ENCODE peak calls at places on chromosomes 13 and 19, in six cellular contexts. C, T, V, Z, S and G are unnamed samples. For H3K4me1 and H3K36me3, the result is how much of the 10 kb centered on the place peaks cover.

GRCh38 chr19:30391554-30392551 is 19.7 kb downstream of the ZNF536 start:
- DNase-seq in C (no peak), T (no peak), V (no peak), Z (no peak), S (no peak), G (no peak)

GRCh38 chr19:51702754-51703654 is 9.9 kb downstream of the SPACA6 start:
- DNase-seq in C (peak), T (no peak), V (peak), Z (peak), S (peak), G (peak)

GRCh38 chr13:108496364-108497215 is 132.8 kb upstream of the MYO16 start:
- DNase-seq in C (no peak), T (no peak), V (no peak), Z (no peak), S (no peak), G (no peak)

GRCh38 chr19:2315818-2316353 is 7.9 kb upstream of the LINGO3 start:
- DNase-seq in C (peak), T (peak), V (peak), Z (peak), S (peak), G (no peak)

GRCh38 chr13:37403776-37404497 is 194.6 kb downstream of the POSTN start:
- DNase-seq in C (no peak), T (no peak), V (no peak), Z (no peak), S (no peak), G (no peak)

GRCh38 chr13:96033220-96034015 is 19.8 kb downstream of the UGGT2 start:
- DNase-seq in C (no peak), T (no peak), V (no peak), Z (no peak), S (no peak), G (no peak)

GRCh38 chr19:5232798-5233505 is 107.7 kb downstream of the PTPRS start:
- DNase-seq in C (no peak), T (no peak), V (no peak), Z (no peak), S (no peak), G (no peak)

GRCh38 chr13:61339054-61339621 is 76.5 kb downstream of the PCDH20 start:
- DNase-seq in C (no peak), T (no peak), V (no peak), Z (no peak), S (no peak), G (no peak)

GRCh38 chr13:24213932-24214331 is 53.4 kb downstream of the SPATA13 start:
- DNase-seq in C (no peak), T (no peak), V (no peak), Z (no peak), S (peak), G (no peak)

GRCh38 chr19:39413269-39413902 is 917 bp downstream of the PLEKHG2 start:
- DNase-seq in C (no peak), T (peak), V (peak), Z (no peak), S (no peak), G (no peak)

GRCh38 chr19:39946532-39946931 is 12.1 kb upstream of the FCGBP start:
- DNase-seq in C (no peak), T (no peak), V (no peak), Z (no peak), S (no peak), G (no peak)

GRCh38 chr19:29324717-29325116 is 111.8 kb upstream of the UQCRFS1 start:
- DNase-seq in C (no peak), T (no peak), V (no peak), Z (no peak), S (peak), G (no peak)

GRCh38 chr19:10936661-10937084 is 8.1 kb downstream of the TIMM29 start:
- DNase-seq in C (peak), T (peak), V (no peak), Z (peak), S (no peak), G (peak)

GRCh38 chr13:38883783-38884182 is 106.8 kb downstream of the STOML3 start:
- DNase-seq in C (no peak), T (no peak), V (no peak), Z (no peak), S (no peak), G (no peak)

GRCh38 chr13:80979035-80979641 is 638.2 kb upstream of the SPRY2 start:
- DNase-seq in C (peak), T (peak), V (peak), Z (peak), S (peak), G (no peak)

GRCh38 chr19:292281-292884 is 1.2 kb upstream of the PLPP2 start:
- DNase-seq in C (no peak), T (no peak), V (no peak), Z (no peak), S (no peak), G (no peak)

GRCh38 chr19:40596608-40597328 is 4.4 kb upstream of the LTBP4 start:
- DNase-seq in C (no peak), T (no peak), V (peak), Z (peak), S (peak), G (no peak)

GRCh38 chr13:43301341-43301969 is 278.1 kb downstream of the DNAJC15 start:
- DNase-seq in C (no peak), T (no peak), V (no peak), Z (no peak), S (no peak), G (no peak)

GRCh38 chr19:46766569-46767317 is 20.5 kb upstream of the STRN4 start:
- DNase-seq in C (no peak), T (peak), V (peak), Z (no peak), S (no peak), G (peak)

GRCh38 chr19:56099638-56100539 is 21.2 kb downstream of the ZNF787 start:
- DNase-seq in C (no peak), T (no peak), V (no peak), Z (no peak), S (no peak), G (no peak)

GRCh38 chr13:26585136-26585535 is 27.7 kb downstream of the WASF3 start:
- DNase-seq in C (no peak), T (no peak), V (no peak), Z (no peak), S (no peak), G (no peak)

GRCh38 chr19:39926170-39926755 is 8.2 kb downstream of the FCGBP start:
- DNase-seq in C (no peak), T (no peak), V (no peak), Z (no peak), S (no peak), G (no peak)

GRCh38 chr19:13975870-13976269 is 23.6 kb downstream of the DCAF15 start:
- DNase-seq in C (no peak), T (no peak), V (no peak), Z (no peak), S (no peak), G (no peak)

GRCh38 chr13:98265669-98266551 is 88.8 kb upstream of the RNF113B start:
- DNase-seq in C (peak), T (no peak), V (no peak), Z (peak), S (no peak), G (no peak)

GRCh38 chr13:25678398-25678797 is 306.6 kb downstream of the ATP8A2 start:
- DNase-seq in C (no peak), T (no peak), V (no peak), Z (no peak), S (no peak), G (no peak)

GRCh38 chr19:2327773-2328400 is 499 bp downstream of the LSM7 start:
- DNase-seq in C (peak), T (peak), V (no peak), Z (no peak), S (peak), G (peak)

GRCh38 chr19:17441241-17442135 is 7.0 kb downstream of the TMEM221 start:
- DNase-seq in C (no peak), T (peak), V (no peak), Z (no peak), S (no peak), G (no peak)

GRCh38 chr13:26679411-26679810 is 81.2 kb downstream of the GPR12 start:
- DNase-seq in C (no peak), T (no peak), V (no peak), Z (no peak), S (no peak), G (no peak)

GRCh38 chr19:1775951-1776605 is 22.8 kb downstream of the ONECUT3 start:
- DNase-seq in C (no peak), T (no peak), V (no peak), Z (no peak), S (no peak), G (no peak)

GRCh38 chr13:79141082-79141481 is 265.0 kb downstream of the RBM26 start:
- DNase-seq in C (no peak), T (no peak), V (no peak), Z (no peak), S (no peak), G (no peak)

GRCh38 chr19:56350416-56351045 is 35.9 kb upstream of the ZSCAN5A start:
- DNase-seq in C (peak), T (peak), V (no peak), Z (peak), S (no peak), G (peak)

GRCh38 chr13:53015044-53015443 is 13.6 kb upstream of the OLFM4 start:
- DNase-seq in C (no peak), T (no peak), V (no peak), Z (peak), S (no peak), G (no peak)

GRCh38 chr19:7912697-7913564 is 1.7 kb upstream of the TGFBR3L start:
- DNase-seq in C (no peak), T (no peak), V (peak), Z (no peak), S (no peak), G (no peak)
- H3K4me1 ChIP-seq in C (under half), T (under half), V (under half), Z (under half), S (under half), G (under half)

DNA sequence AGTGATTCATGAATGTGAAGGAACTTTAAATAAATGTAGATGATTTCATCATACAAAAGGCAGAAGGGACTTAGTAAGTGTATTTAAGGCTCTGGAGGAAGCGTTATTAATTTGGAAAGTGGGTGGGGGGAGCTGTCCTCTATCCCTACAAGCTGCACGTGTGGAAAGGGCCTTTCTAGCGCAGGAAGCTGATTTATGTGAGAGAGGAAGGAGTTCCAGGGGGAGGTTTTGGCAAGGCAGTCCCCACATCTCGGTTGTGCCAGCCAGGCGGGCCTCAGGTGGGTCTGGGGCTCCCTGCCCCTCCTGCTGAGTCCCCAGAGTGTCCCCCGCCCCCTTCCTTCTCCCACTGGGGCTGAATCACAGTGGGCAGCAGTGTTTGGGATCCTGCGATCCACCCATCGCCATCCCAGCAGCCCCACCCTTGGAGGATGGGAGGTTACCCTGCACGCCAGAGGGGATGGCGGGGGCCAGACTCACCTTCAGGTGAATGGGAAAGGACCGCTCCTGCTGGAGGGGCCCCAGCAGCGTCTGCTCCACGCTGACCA is 709 bp downstream of the DLEU7 start:
- DNase-seq in C (no peak), T (no peak), V (no peak), Z (no peak), S (no peak), G (no peak)
- H3K4me3 ChIP-seq in C (peak), T (no peak), V (peak), Z (no peak), S (no peak), G (no peak)

GRCh38 chr19:44661205-44661604 is 10.1 kb upstream of the CEACAM19 start:
- DNase-seq in C (no peak), T (no peak), V (peak), Z (no peak), S (no peak), G (peak)
- H3K36me3 ChIP-seq in C (under half), T (under half), V (half or more), Z (under half), S (under half), G (under half)

DNA sequence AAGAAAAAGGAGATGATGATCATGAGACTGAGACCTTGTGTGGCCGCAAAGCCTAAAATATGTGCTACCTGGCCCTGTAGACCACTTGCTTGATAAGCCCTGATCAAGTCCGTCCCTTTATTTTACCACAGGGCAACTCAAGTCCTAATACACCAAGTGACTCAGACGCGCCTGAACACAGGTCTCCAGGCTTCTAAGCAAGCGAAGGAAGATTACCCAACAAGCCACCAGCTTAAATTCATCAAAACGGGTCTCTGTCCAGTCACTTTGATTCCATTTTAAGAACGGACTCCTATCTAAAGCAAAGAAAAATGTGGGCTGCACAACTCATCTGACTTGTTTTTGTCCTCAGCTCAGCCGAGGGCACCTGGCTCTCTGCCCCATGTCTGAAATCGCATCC is 26.8 kb downstream of the SLC7A1 start:
- DNase-seq in C (no peak), T (no peak), V (no peak), Z (no peak), S (no peak), G (no peak)
- H3K4me1 ChIP-seq in C (under half), T (under half), V (under half), Z (under half), S (under half), G (under half)

DNA sequence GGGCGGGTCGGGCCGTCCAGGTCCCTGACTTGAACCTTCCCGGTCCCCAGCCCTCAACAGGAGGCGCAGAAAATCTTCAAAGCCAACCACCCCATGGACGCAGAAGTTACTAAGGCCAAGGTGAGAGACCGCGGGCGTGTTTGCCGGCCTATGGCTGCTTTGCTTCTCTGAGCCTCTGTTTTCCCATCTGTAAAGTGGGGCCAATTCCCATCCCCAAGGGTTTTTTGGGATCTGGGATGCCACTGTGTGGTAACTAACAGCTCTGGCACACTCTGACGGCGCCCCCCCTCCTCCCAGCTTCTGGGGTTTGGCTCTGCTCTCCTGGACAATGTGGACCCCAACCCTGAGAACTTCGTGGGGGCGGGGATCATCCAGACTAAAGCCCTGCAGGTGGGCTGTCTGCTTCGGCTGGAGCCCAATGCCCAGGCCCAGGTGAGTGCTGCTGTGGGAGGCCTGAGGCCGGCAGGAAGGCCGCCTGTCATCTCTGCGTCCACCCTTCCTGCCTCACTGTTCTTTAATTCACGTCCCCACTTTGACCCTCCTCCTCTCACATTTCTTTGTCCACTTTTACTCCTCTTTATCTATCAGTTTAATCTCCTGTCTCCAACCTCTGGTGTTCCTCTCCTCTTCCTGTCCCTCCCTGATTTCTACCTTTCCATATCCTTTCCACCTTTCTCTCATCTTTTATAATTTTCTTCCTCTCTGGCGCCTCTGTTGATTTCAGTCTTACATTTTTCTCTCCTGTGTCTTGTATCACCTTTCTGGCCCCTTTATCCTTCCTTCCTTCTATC is 7.1 kb downstream of the FUZ start:
- DNase-seq in C (no peak), T (no peak), V (no peak), Z (no peak), S (no peak), G (no peak)
- H3K4me3 ChIP-seq in C (no peak), T (no peak), V (no peak), Z (no peak), S (no peak), G (no peak)

GRCh38 chr19:43748685-43749084 is 6.1 kb downstream of the SMG9 start:
- DNase-seq in C (no peak), T (no peak), V (no peak), Z (no peak), S (no peak), G (no peak)

GRCh38 chr19:43747557-43748204 is 7.1 kb downstream of the SMG9 start:
- DNase-seq in C (no peak), T (no peak), V (no peak), Z (no peak), S (no peak), G (no peak)

GRCh38 chr19:43748205-43748594 is 6.6 kb downstream of the SMG9 start:
- DNase-seq in C (no peak), T (no peak), V (no peak), Z (no peak), S (no peak), G (no peak)

GRCh38 chr19:43749898-43750297 is 4.9 kb downstream of the SMG9 start:
- DNase-seq in C (no peak), T (no peak), V (no peak), Z (no peak), S (no peak), G (no peak)

DNA sequence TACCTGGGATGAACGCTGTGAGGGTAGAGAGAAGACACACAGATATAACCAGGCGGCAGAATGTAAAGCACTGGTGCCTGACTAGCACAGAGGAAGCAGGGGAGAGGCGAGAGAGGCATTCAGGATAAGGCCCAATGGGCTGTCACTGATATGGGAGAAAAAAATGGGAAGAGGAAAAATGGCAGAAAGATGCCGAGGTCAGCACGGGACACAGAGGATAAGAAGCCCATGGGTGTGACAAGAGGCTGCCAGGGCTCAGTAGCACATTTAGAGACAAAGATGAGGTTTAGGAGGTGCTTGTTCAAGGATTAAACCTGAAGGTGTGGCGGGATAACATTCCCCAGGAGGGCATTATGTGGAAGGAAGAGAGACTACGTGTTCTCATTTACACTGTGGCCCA is 5.6 kb downstream of the SMG9 start:
- DNase-seq in C (no peak), T (no peak), V (no peak), Z (no peak), S (no peak), G (no peak)
- H3K36me3 ChIP-seq in C (under half), T (half or more), V (half or more), Z (under half), S (under half), G (half or more)